ENCODE peak calls at places on chromosome 10, in nine cellular contexts. B, D, T, M, Q, G, Y, P and K are unnamed samples.

GRCh38 chr10:50334273-50334672 is 83.0 kb upstream of the ASAH2 start:
- DNase-seq in M (no peak), T (no peak), P (no peak), B (no peak), Q (no peak), D (peak), G (no peak), Y (no peak), K (no peak)

GRCh38 chr10:6058677-6059475 is 3.3 kb downstream of the IL2RA start:
- DNase-seq in Q (no peak), P (no peak), D (no peak), B (no peak), Y (no peak), M (no peak), G (no peak), T (no peak), K (no peak)

GRCh38 chr10:68125770-68126169 is 16.5 kb downstream of the MYPN start:
- DNase-seq in T (no peak), Y (no peak), G (no peak), D (no peak), Q (no peak), M (no peak), P (no peak), B (no peak), K (no peak)

GRCh38 chr10:74874649-74875048 is 48.2 kb downstream of the KAT6B start:
- DNase-seq in M (no peak), T (no peak), D (no peak), G (no peak), B (no peak), P (no peak), Q (no peak), Y (no peak), K (no peak)

GRCh38 chr10:14362098-14362497 is 31.4 kb upstream of the FRMD4A start:
- DNase-seq in T (no peak), G (peak), Y (no peak), D (peak), B (no peak), M (no peak), Q (peak), P (no peak), K (no peak)

GRCh38 chr10:77037735-77038411 is 599.7 kb downstream of the KCNMA1 start:
- DNase-seq in T (no peak), Q (no peak), P (no peak), Y (no peak), G (no peak), B (peak), D (no peak), M (no peak), K (no peak)

GRCh38 chr10:86155034-86155656 is 211.4 kb downstream of the GRID1 start:
- DNase-seq in M (no peak), T (no peak), Y (no peak), G (no peak), D (no peak), P (no peak), B (peak), Q (no peak), K (no peak)

GRCh38 chr10:110437761-110438341 is 59.9 kb upstream of the DUSP5 start:
- DNase-seq in Y (no peak), Q (no peak), B (peak), T (no peak), G (no peak), M (no peak), D (no peak), P (no peak), K (no peak)

GRCh38 chr10:71981024-71981867 is 17.1 kb downstream of the CHST3 start:
- DNase-seq in G (peak), Y (peak), D (peak), T (no peak), P (no peak), Q (no peak), B (no peak), M (peak), K (no peak)

GRCh38 chr10:52864459-52865106 is 92.0 kb upstream of the MBL2 start:
- DNase-seq in P (no peak), Y (no peak), G (peak), D (peak), B (no peak), T (no peak), Q (peak), M (peak), K (no peak)

GRCh38 chr10:131180941-131181855 is 130.3 kb downstream of the TCERG1L start:
- DNase-seq in Y (no peak), Q (no peak), P (no peak), G (no peak), T (no peak), M (no peak), B (no peak), D (no peak), K (no peak)

GRCh38 chr10:110225756-110226554 is 18.6 kb downstream of the MXI1 start:
- DNase-seq in T (peak), B (peak), M (peak), Q (peak), P (peak), G (peak), Y (peak), D (peak), K (peak)

GRCh38 chr10:13716161-13717071 is 129.7 kb downstream of the PRPF18 start:
- DNase-seq in D (peak), G (peak), Q (peak), T (no peak), P (no peak), Y (no peak), M (peak), B (no peak), K (no peak)

GRCh38 chr10:5071411-5072198 is 22.6 kb upstream of the AKR1C3 start:
- DNase-seq in M (peak), Q (peak), B (peak), D (peak), T (no peak), Y (no peak), G (peak), P (no peak), K (no peak)

GRCh38 chr10:79326361-79327089 is 20.7 kb upstream of the PPIF start:
- DNase-seq in Q (no peak), M (no peak), P (no peak), D (no peak), B (no peak), G (no peak), Y (no peak), T (no peak), K (no peak)

GRCh38 chr10:47152861-47153349 is 147.1 kb upstream of the GDF10 start:
- DNase-seq in M (peak), T (no peak), D (peak), B (no peak), Y (no peak), Q (peak), G (no peak), P (no peak), K (no peak)

GRCh38 chr10:85527610-85528317 is 838.8 kb downstream of the GRID1 start:
- DNase-seq in D (peak), Q (no peak), G (no peak), B (no peak), Y (no peak), T (no peak), P (no peak), M (no peak), K (no peak)

GRCh38 chr10:49278497-49278902 is 20.5 kb upstream of the C10orf71 start:
- DNase-seq in M (no peak), D (no peak), T (no peak), Y (no peak), P (no peak), G (no peak), B (no peak), Q (no peak), K (peak)

GRCh38 chr10:48590945-48591344 is 13.9 kb downstream of the ARHGAP22 start:
- DNase-seq in Y (no peak), Q (no peak), M (no peak), P (no peak), T (no peak), G (no peak), D (no peak), B (no peak), K (no peak)

GRCh38 chr10:106560925-106561640 is 603.4 kb downstream of the SORCS1 start:
- DNase-seq in Y (no peak), M (peak), D (peak), Q (peak), B (peak), P (no peak), T (no peak), G (peak), K (no peak)

GRCh38 chr10:120508966-120509365 is 51.9 kb downstream of the PLPP4 start:
- DNase-seq in Y (no peak), B (no peak), G (no peak), Q (no peak), M (no peak), P (no peak), D (no peak), T (no peak), K (no peak)

GRCh38 chr10:7561216-7561893 is 105.4 kb downstream of the ITIH5 start:
- DNase-seq in T (no peak), D (no peak), G (peak), Y (no peak), Q (no peak), P (no peak), M (peak), B (no peak), K (no peak)

GRCh38 chr10:102227050-102227449 is 951 bp downstream of the ELOVL3 start:
- DNase-seq in P (no peak), T (no peak), B (no peak), Y (no peak), Q (peak), D (peak), G (no peak), M (peak), K (no peak)

GRCh38 chr10:101043356-101043707 is 12.3 kb downstream of the SFXN3 start:
- DNase-seq in Y (no peak), G (no peak), M (peak), D (no peak), P (no peak), Q (no peak), T (no peak), B (no peak), K (no peak)

GRCh38 chr10:110138197-110138812 is 69.1 kb upstream of the MXI1 start:
- DNase-seq in M (peak), G (peak), Q (peak), Y (no peak), D (peak), P (no peak), T (peak), B (no peak), K (no peak)

GRCh38 chr10:30724296-30724695 is 94.7 kb upstream of the LYZL2 start:
- DNase-seq in G (no peak), T (no peak), Q (no peak), D (peak), M (no peak), Y (no peak), B (no peak), P (no peak), K (no peak)

GRCh38 chr10:2137549-2138174 is 400.3 kb upstream of the ADARB2 start:
- DNase-seq in P (no peak), G (peak), Y (no peak), Q (no peak), B (no peak), T (no peak), D (no peak), M (no peak), K (no peak)

GRCh38 chr10:11684717-11685645 is 57.2 kb upstream of the ECHDC3 start:
- DNase-seq in T (peak), M (peak), D (peak), Y (no peak), G (peak), B (no peak), P (peak), Q (peak), K (peak)

GRCh38 chr10:127736222-127736914 is 617 bp upstream of the FOXI2 start:
- DNase-seq in P (no peak), Y (no peak), T (no peak), B (no peak), D (no peak), G (no peak), M (no peak), Q (no peak), K (no peak)

GRCh38 chr10:132904814-132905649 is 37.3 kb downstream of the CFAP46 start:
- DNase-seq in Q (no peak), T (no peak), Y (no peak), M (no peak), B (no peak), D (no peak), P (no peak), G (no peak), K (no peak)

GRCh38 chr10:80372675-80373074 is 16.1 kb downstream of the DYDC2 start:
- DNase-seq in M (no peak), T (no peak), B (no peak), Y (no peak), P (no peak), D (no peak), G (no peak), Q (no peak), K (no peak)

GRCh38 chr10:131496351-131497052 is 185.0 kb upstream of the TCERG1L start:
- DNase-seq in P (no peak), T (no peak), Q (no peak), B (no peak), Y (no peak), G (no peak), D (no peak), M (no peak), K (no peak)

GRCh38 chr10:7170626-7171322 is 240.1 kb downstream of the SFMBT2 start:
- DNase-seq in B (no peak), D (no peak), G (peak), Y (no peak), M (no peak), T (no peak), P (no peak), Q (no peak), K (no peak)

GRCh38 chr10:104406715-104407517 is 53.3 kb downstream of the CFAP58 start:
- DNase-seq in P (no peak), B (no peak), D (peak), G (peak), M (peak), Q (peak), Y (no peak), T (no peak), K (no peak)